ENCODE peak calls at places on chromosomes 6 and 20, in seven cellular contexts. One of them, this sample, is unnamed.

GRCh38 chr6:139439278-139439813 is 64.9 kb upstream of the CITED2 start:
- DNase-seq in AG09319: no peak
- DNase-seq in AG08395: no peak
- DNase-seq in non-pigmented ciliary epithelial cell: no peak
- DNase-seq in lower lobe of right lung: no peak
- DNase-seq in CD8-positive, alpha-beta T cell: no peak
- DNase-seq in amygdala: no peak
- DNase-seq in this sample: no peak

GRCh38 chr6:90459225-90459758 is 127.6 kb downstream of the MAP3K7 start:
- DNase-seq in AG09319: no peak
- DNase-seq in AG08395: no peak
- DNase-seq in non-pigmented ciliary epithelial cell: no peak
- DNase-seq in lower lobe of right lung: no peak
- DNase-seq in CD8-positive, alpha-beta T cell: no peak
- DNase-seq in amygdala: no peak
- DNase-seq in this sample: no peak

GRCh38 chr20:43564993-43565757 is 6.3 kb downstream of the SGK2 start:
- DNase-seq in AG09319: no peak
- DNase-seq in AG08395: no peak
- DNase-seq in non-pigmented ciliary epithelial cell: no peak
- DNase-seq in lower lobe of right lung: no peak
- DNase-seq in CD8-positive, alpha-beta T cell: no peak
- DNase-seq in amygdala: peak
- DNase-seq in this sample: no peak

GRCh38 chr6:53041356-53041755 is 23.8 kb upstream of the FBXO9 start:
- DNase-seq in AG09319: no peak
- DNase-seq in AG08395: peak
- DNase-seq in non-pigmented ciliary epithelial cell: no peak
- DNase-seq in lower lobe of right lung: no peak
- DNase-seq in CD8-positive, alpha-beta T cell: no peak
- DNase-seq in amygdala: no peak
- DNase-seq in this sample: no peak

GRCh38 chr6:90048191-90048969 is 154.1 kb downstream of the GJA10 start:
- DNase-seq in AG09319: no peak
- DNase-seq in AG08395: no peak
- DNase-seq in non-pigmented ciliary epithelial cell: no peak
- DNase-seq in lower lobe of right lung: no peak
- DNase-seq in CD8-positive, alpha-beta T cell: no peak
- DNase-seq in amygdala: no peak
- DNase-seq in this sample: no peak

GRCh38 chr20:18857640-18858039 is 44.1 kb downstream of the SCP2D1 start:
- DNase-seq in AG09319: no peak
- DNase-seq in AG08395: peak
- DNase-seq in non-pigmented ciliary epithelial cell: no peak
- DNase-seq in lower lobe of right lung: no peak
- DNase-seq in CD8-positive, alpha-beta T cell: no peak
- DNase-seq in amygdala: no peak
- DNase-seq in this sample: no peak

GRCh38 chr6:108650781-108651180 is 90.1 kb downstream of the FOXO3 start:
- DNase-seq in AG09319: no peak
- DNase-seq in AG08395: peak
- DNase-seq in non-pigmented ciliary epithelial cell: no peak
- DNase-seq in lower lobe of right lung: no peak
- DNase-seq in CD8-positive, alpha-beta T cell: no peak
- DNase-seq in amygdala: no peak
- DNase-seq in this sample: peak

GRCh38 chr6:156191895-156192294 is 585.3 kb upstream of the ARID1B start:
- DNase-seq in AG09319: no peak
- DNase-seq in AG08395: no peak
- DNase-seq in non-pigmented ciliary epithelial cell: no peak
- DNase-seq in lower lobe of right lung: no peak
- DNase-seq in CD8-positive, alpha-beta T cell: no peak
- DNase-seq in amygdala: no peak
- DNase-seq in this sample: no peak

GRCh38 chr20:36775196-36775595 is 1.6 kb upstream of the DSN1 start:
- DNase-seq in AG09319: no peak
- DNase-seq in AG08395: no peak
- DNase-seq in non-pigmented ciliary epithelial cell: no peak
- DNase-seq in lower lobe of right lung: no peak
- DNase-seq in CD8-positive, alpha-beta T cell: no peak
- DNase-seq in amygdala: no peak
- DNase-seq in this sample: no peak

GRCh38 chr6:160226118-160226541 is 32.5 kb downstream of the SLC22A2 start:
- DNase-seq in AG09319: no peak
- DNase-seq in AG08395: no peak
- DNase-seq in non-pigmented ciliary epithelial cell: no peak
- DNase-seq in lower lobe of right lung: no peak
- DNase-seq in CD8-positive, alpha-beta T cell: no peak
- DNase-seq in amygdala: no peak
- DNase-seq in this sample: no peak

GRCh38 chr20:11235058-11235457 is 561.3 kb upstream of the JAG1 start:
- DNase-seq in AG09319: no peak
- DNase-seq in AG08395: peak
- DNase-seq in non-pigmented ciliary epithelial cell: peak
- DNase-seq in lower lobe of right lung: no peak
- DNase-seq in CD8-positive, alpha-beta T cell: no peak
- DNase-seq in amygdala: no peak
- DNase-seq in this sample: peak

GRCh38 chr6:139973602-139974373 is 599.3 kb upstream of the CITED2 start:
- DNase-seq in AG09319: peak
- DNase-seq in AG08395: peak
- DNase-seq in non-pigmented ciliary epithelial cell: peak
- DNase-seq in lower lobe of right lung: no peak
- DNase-seq in CD8-positive, alpha-beta T cell: no peak
- DNase-seq in amygdala: no peak
- DNase-seq in this sample: peak

GRCh38 chr6:3310710-3311109 is 52.0 kb downstream of the PSMG4 start:
- DNase-seq in AG09319: no peak
- DNase-seq in AG08395: no peak
- DNase-seq in non-pigmented ciliary epithelial cell: no peak
- DNase-seq in lower lobe of right lung: no peak
- DNase-seq in CD8-positive, alpha-beta T cell: no peak
- DNase-seq in amygdala: no peak
- DNase-seq in this sample: no peak

GRCh38 chr6:79250107-79250514 is 15.6 kb upstream of the HMGN3 start:
- DNase-seq in AG09319: no peak
- DNase-seq in AG08395: no peak
- DNase-seq in non-pigmented ciliary epithelial cell: no peak
- DNase-seq in lower lobe of right lung: no peak
- DNase-seq in CD8-positive, alpha-beta T cell: no peak
- DNase-seq in amygdala: no peak
- DNase-seq in this sample: no peak

GRCh38 chr6:48061630-48062029 is 49.4 kb downstream of the PTCHD4 start:
- DNase-seq in AG09319: no peak
- DNase-seq in AG08395: no peak
- DNase-seq in non-pigmented ciliary epithelial cell: no peak
- DNase-seq in lower lobe of right lung: no peak
- DNase-seq in CD8-positive, alpha-beta T cell: no peak
- DNase-seq in amygdala: no peak
- DNase-seq in this sample: peak

GRCh38 chr6:126030045-126030444 is 43.7 kb downstream of the TRMT11 start:
- DNase-seq in AG09319: no peak
- DNase-seq in AG08395: no peak
- DNase-seq in non-pigmented ciliary epithelial cell: no peak
- DNase-seq in lower lobe of right lung: no peak
- DNase-seq in CD8-positive, alpha-beta T cell: no peak
- DNase-seq in amygdala: no peak
- DNase-seq in this sample: peak

GRCh38 chr20:23603321-23603720 is 2.4 kb downstream of the CST9 start:
- DNase-seq in AG09319: no peak
- DNase-seq in AG08395: no peak
- DNase-seq in non-pigmented ciliary epithelial cell: no peak
- DNase-seq in lower lobe of right lung: no peak
- DNase-seq in CD8-positive, alpha-beta T cell: no peak
- DNase-seq in amygdala: no peak
- DNase-seq in this sample: no peak

GRCh38 chr6:747006-747405 is 54.1 kb upstream of the EXOC2 start:
- DNase-seq in AG09319: no peak
- DNase-seq in AG08395: no peak
- DNase-seq in non-pigmented ciliary epithelial cell: no peak
- DNase-seq in lower lobe of right lung: no peak
- DNase-seq in CD8-positive, alpha-beta T cell: no peak
- DNase-seq in amygdala: no peak
- DNase-seq in this sample: no peak

GRCh38 chr6:113530769-113531168 is 326.4 kb upstream of the MARCKS start:
- DNase-seq in AG09319: no peak
- DNase-seq in AG08395: peak
- DNase-seq in non-pigmented ciliary epithelial cell: peak
- DNase-seq in lower lobe of right lung: no peak
- DNase-seq in CD8-positive, alpha-beta T cell: no peak
- DNase-seq in amygdala: no peak
- DNase-seq in this sample: peak

GRCh38 chr20:41524980-41525613 is 93.1 kb downstream of the CHD6 start:
- DNase-seq in AG09319: no peak
- DNase-seq in AG08395: peak
- DNase-seq in non-pigmented ciliary epithelial cell: peak
- DNase-seq in lower lobe of right lung: peak
- DNase-seq in CD8-positive, alpha-beta T cell: no peak
- DNase-seq in amygdala: peak
- DNase-seq in this sample: no peak

GRCh38 chr20:62159835-62160234 is 16.3 kb downstream of the SS18L1 start:
- DNase-seq in AG09319: no peak
- DNase-seq in AG08395: peak
- DNase-seq in non-pigmented ciliary epithelial cell: no peak
- DNase-seq in lower lobe of right lung: no peak
- DNase-seq in CD8-positive, alpha-beta T cell: peak
- DNase-seq in amygdala: no peak
- DNase-seq in this sample: no peak

GRCh38 chr20:16617056-16617455 is 43.8 kb upstream of the KIF16B start:
- DNase-seq in AG09319: no peak
- DNase-seq in AG08395: no peak
- DNase-seq in non-pigmented ciliary epithelial cell: no peak
- DNase-seq in lower lobe of right lung: no peak
- DNase-seq in CD8-positive, alpha-beta T cell: no peak
- DNase-seq in amygdala: no peak
- DNase-seq in this sample: no peak

GRCh38 chr6:169844946-169845345 is 93.5 kb downstream of the ERMARD start:
- DNase-seq in AG09319: no peak
- DNase-seq in AG08395: no peak
- DNase-seq in non-pigmented ciliary epithelial cell: no peak
- DNase-seq in lower lobe of right lung: no peak
- DNase-seq in CD8-positive, alpha-beta T cell: no peak
- DNase-seq in amygdala: no peak
- DNase-seq in this sample: no peak

GRCh38 chr6:167643223-167643622 is 183.5 kb upstream of the AFDN start:
- DNase-seq in AG09319: no peak
- DNase-seq in AG08395: no peak
- DNase-seq in non-pigmented ciliary epithelial cell: no peak
- DNase-seq in lower lobe of right lung: no peak
- DNase-seq in CD8-positive, alpha-beta T cell: no peak
- DNase-seq in amygdala: no peak
- DNase-seq in this sample: no peak

GRCh38 chr20:17485017-17485416 is 46.2 kb downstream of the BFSP1 start:
- DNase-seq in AG09319: no peak
- DNase-seq in AG08395: no peak
- DNase-seq in non-pigmented ciliary epithelial cell: no peak
- DNase-seq in lower lobe of right lung: no peak
- DNase-seq in CD8-positive, alpha-beta T cell: no peak
- DNase-seq in amygdala: no peak
- DNase-seq in this sample: no peak

GRCh38 chr6:68343901-68344300 is 291.2 kb upstream of the ADGRB3 start:
- DNase-seq in AG09319: no peak
- DNase-seq in AG08395: no peak
- DNase-seq in non-pigmented ciliary epithelial cell: peak
- DNase-seq in lower lobe of right lung: no peak
- DNase-seq in CD8-positive, alpha-beta T cell: no peak
- DNase-seq in amygdala: no peak
- DNase-seq in this sample: peak

GRCh38 chr6:32669893-32670292 is 3.4 kb upstream of the HLA-DQB1 start:
- DNase-seq in AG09319: no peak
- DNase-seq in AG08395: no peak
- DNase-seq in non-pigmented ciliary epithelial cell: no peak
- DNase-seq in lower lobe of right lung: no peak
- DNase-seq in CD8-positive, alpha-beta T cell: no peak
- DNase-seq in amygdala: no peak
- DNase-seq in this sample: no peak

GRCh38 chr20:50397058-50397457 is 113.1 kb upstream of the PTPN1 start:
- DNase-seq in AG09319: no peak
- DNase-seq in AG08395: no peak
- DNase-seq in non-pigmented ciliary epithelial cell: no peak
- DNase-seq in lower lobe of right lung: no peak
- DNase-seq in CD8-positive, alpha-beta T cell: no peak
- DNase-seq in amygdala: no peak
- DNase-seq in this sample: no peak

GRCh38 chr6:142884214-142885035 is 60.6 kb downstream of the HIVEP2 start:
- DNase-seq in AG09319: no peak
- DNase-seq in AG08395: no peak
- DNase-seq in non-pigmented ciliary epithelial cell: no peak
- DNase-seq in lower lobe of right lung: no peak
- DNase-seq in CD8-positive, alpha-beta T cell: no peak
- DNase-seq in amygdala: no peak
- DNase-seq in this sample: no peak